ENCODE peak calls at places on chromosomes 4 and X, in nine cellular contexts. A is posterior vena cava; F is stimulated activated CD4-positive, alpha-beta T cell treated with anti-CD3 and anti-CD28 coated beads, Interleukin-1b, Interleukin-23, amount 100 ng/mL, for 1 hour; Q is HEK293T; I is GM03348; P is brain microvascular endothelial cell; B is transverse colon; U is T follicular helper cell; H is lung microvascular endothelial cell. X is an unnamed sample.

GRCh38 chrX:100417671-100418070 is 7.6 kb upstream of the PCDH19 start:
- DNase-seq in A (no peak), F (no peak), Q (no peak), I (no peak), P (no peak), B (no peak), U (no peak), H (no peak), X (peak)

GRCh38 chr4:119585771-119586170 is 42.8 kb downstream of the PDE5A start:
- DNase-seq in A (no peak), F (no peak), Q (no peak), I (no peak), P (no peak), B (no peak), U (no peak), H (no peak), X (no peak)

GRCh38 chr4:143473334-143474126 is 40.0 kb upstream of the SMARCA5 start:
- DNase-seq in A (no peak), F (no peak), Q (no peak), I (no peak), P (no peak), B (no peak), U (no peak), H (no peak), X (no peak)

GRCh38 chr4:2341911-2342652 is 76.4 kb downstream of the ZFYVE28 start:
- DNase-seq in A (no peak), F (no peak), Q (no peak), I (no peak), P (no peak), B (no peak), U (no peak), H (no peak), X (no peak)

GRCh38 chr4:154589296-154590197 is 995 bp downstream of the FGA start:
- DNase-seq in A (no peak), F (no peak), Q (no peak), I (no peak), P (no peak), B (no peak), U (no peak), H (no peak), X (no peak)

GRCh38 chr4:111930658-111931057 is 214.6 kb upstream of the FAM241A start:
- DNase-seq in A (no peak), F (no peak), Q (no peak), I (no peak), P (no peak), B (no peak), U (no peak), H (no peak), X (no peak)

GRCh38 chrX:15059488-15059887 is 186.3 kb downstream of the MOSPD2 start:
- DNase-seq in A (no peak), F (no peak), Q (no peak), I (peak), P (no peak), B (no peak), U (no peak), H (no peak), X (peak)

GRCh38 chr4:129220254-129220653 is 124.3 kb downstream of the C4orf33 start:
- DNase-seq in A (no peak), F (no peak), Q (no peak), I (no peak), P (no peak), B (no peak), U (no peak), H (no peak), X (no peak)

GRCh38 chr4:11468901-11469300 is 40.2 kb upstream of the HS3ST1 start:
- DNase-seq in A (no peak), F (no peak), Q (no peak), I (no peak), P (no peak), B (no peak), U (no peak), H (no peak), X (no peak)

GRCh38 chrX:45274576-45274975 is 73.9 kb upstream of the DIPK2B start:
- DNase-seq in A (no peak), F (no peak), Q (no peak), I (no peak), P (peak), B (no peak), U (no peak), H (peak), X (no peak)

GRCh38 chr4:153538408-153539057 is 72.4 kb downstream of the TMEM131L start:
- DNase-seq in A (peak), F (no peak), Q (no peak), I (peak), P (no peak), B (no peak), U (no peak), H (no peak), X (peak)

GRCh38 chr4:7769936-7770674 is 169.6 kb downstream of the AFAP1 start:
- DNase-seq in A (peak), F (no peak), Q (peak), I (peak), P (no peak), B (no peak), U (no peak), H (peak), X (peak)

GRCh38 chr4:23500876-23501275 is 389.0 kb downstream of the PPARGC1A start:
- DNase-seq in A (no peak), F (no peak), Q (no peak), I (no peak), P (no peak), B (no peak), U (no peak), H (no peak), X (no peak)

GRCh38 chrX:121782976-121783375 is 735.6 kb downstream of the GLUD2 start:
- DNase-seq in A (no peak), F (no peak), Q (no peak), I (no peak), P (no peak), B (no peak), U (no peak), H (no peak), X (no peak)

GRCh38 chr4:53555111-53555510 is 36.2 kb downstream of the LNX1 start:
- DNase-seq in A (no peak), F (no peak), Q (no peak), I (no peak), P (no peak), B (no peak), U (no peak), H (no peak), X (no peak)